ENCODE peak calls at places on chromosomes 5 and 9, in eight cellular contexts. I, R, O, T, Q, U, K and S are unnamed samples. For H3K36me3, the result is how much of the 10 kb centered on the place peaks cover.

GRCh38 chr5:11815916-11816315 is 88.3 kb downstream of the CTNND2 start:
- DNase-seq in I (no peak), R (no peak), O (no peak), T (no peak), Q (no peak), U (no peak), K (no peak), S (no peak)

GRCh38 chr9:136847827-136848392 is 1.3 kb upstream of the PHPT1 start:
- DNase-seq in I (peak), R (peak), O (peak), T (peak), Q (peak), U (peak), K (peak), S (peak)

GRCh38 chr9:18610956-18611355 is 137.0 kb downstream of the ADAMTSL1 start:
- DNase-seq in I (no peak), R (no peak), O (no peak), T (no peak), Q (no peak), U (no peak), K (no peak), S (no peak)

GRCh38 chr9:137580209-137580957 is 1.7 kb upstream of the DPH7 start:
- DNase-seq in I (no peak), R (no peak), O (no peak), T (no peak), Q (no peak), U (no peak), K (no peak), S (no peak)

GRCh38 chr5:163509288-163510040 is 4.0 kb downstream of the MAT2B start:
- DNase-seq in I (peak), R (no peak), O (no peak), T (no peak), Q (peak), U (peak), K (no peak), S (peak)

GRCh38 chr9:121809356-121810050 is 158.1 kb downstream of the DAB2IP start:
- DNase-seq in I (no peak), R (no peak), O (no peak), T (no peak), Q (no peak), U (no peak), K (no peak), S (no peak)

GRCh38 chr5:40089269-40089668 is 590.4 kb upstream of the PTGER4 start:
- DNase-seq in I (no peak), R (no peak), O (no peak), T (no peak), Q (no peak), U (peak), K (no peak), S (no peak)

GRCh38 chr9:84170521-84171141 is 169.9 kb downstream of the SLC28A3 start:
- DNase-seq in I (peak), R (peak), O (peak), T (peak), Q (peak), U (peak), K (no peak), S (peak)

GRCh38 chr5:163978897-163979296 is 473.5 kb downstream of the MAT2B start:
- DNase-seq in I (no peak), R (no peak), O (no peak), T (no peak), Q (no peak), U (peak), K (no peak), S (no peak)

GRCh38 chr9:92977279-92977678 is 30.0 kb downstream of the FGD3 start:
- DNase-seq in I (no peak), R (no peak), O (no peak), T (no peak), Q (no peak), U (no peak), K (no peak), S (no peak)

GRCh38 chr9:115413766-115414382 is 295.9 kb upstream of the TNC start:
- DNase-seq in I (no peak), R (no peak), O (no peak), T (no peak), Q (no peak), U (no peak), K (no peak), S (no peak)

GRCh38 chr9:119509291-119509905 is 140.2 kb upstream of the BRINP1 start:
- DNase-seq in I (no peak), R (no peak), O (no peak), T (no peak), Q (no peak), U (no peak), K (no peak), S (no peak)

GRCh38 chr9:86413966-86414880 is 60.0 kb upstream of the TUT7 start:
- DNase-seq in I (no peak), R (peak), O (no peak), T (no peak), Q (no peak), U (peak), K (no peak), S (no peak)

GRCh38 chr5:1703352-1704050 is 96.1 kb downstream of the MRPL36 start:
- DNase-seq in I (no peak), R (no peak), O (no peak), T (no peak), Q (no peak), U (no peak), K (no peak), S (no peak)

GRCh38 chr9:105053209-105053652 is 125.3 kb upstream of the ABCA1 start:
- DNase-seq in I (no peak), R (no peak), O (no peak), T (no peak), Q (no peak), U (peak), K (peak), S (peak)

GRCh38 chr9:105449081-105449480 is 1.2 kb downstream of the FSD1L start:
- DNase-seq in I (no peak), R (no peak), O (no peak), T (no peak), Q (no peak), U (no peak), K (no peak), S (no peak)

GRCh38 chr5:89300426-89300970 is 417.5 kb upstream of the MEF2C start:
- DNase-seq in I (no peak), R (no peak), O (no peak), T (no peak), Q (no peak), U (no peak), K (no peak), S (no peak)

GRCh38 chr9:116387934-116388714 is 234.5 kb downstream of the PAPPA start:
- DNase-seq in I (no peak), R (no peak), O (no peak), T (no peak), Q (no peak), U (no peak), K (no peak), S (no peak)

GRCh38 chr9:71911908-71912325 is 478 bp downstream of the C9orf85 start:
- DNase-seq in I (no peak), R (peak), O (no peak), T (no peak), Q (peak), U (no peak), K (no peak), S (no peak)

GRCh38 chr5:98769256-98770157 is 4.0 kb upstream of the RGMB start:
- DNase-seq in I (peak), R (peak), O (peak), T (peak), Q (peak), U (no peak), K (no peak), S (peak)

GRCh38 chr9:70408393-70409040 is 5.9 kb downstream of the KLF9 start:
- DNase-seq in I (no peak), R (no peak), O (peak), T (no peak), Q (no peak), U (no peak), K (no peak), S (no peak)

GRCh38 chr9:21746550-21746949 is 55.9 kb upstream of the MTAP start:
- DNase-seq in I (no peak), R (no peak), O (no peak), T (no peak), Q (no peak), U (no peak), K (no peak), S (no peak)

GRCh38 chr9:5326893-5327548 is 12.7 kb downstream of the RLN1 start:
- DNase-seq in I (no peak), R (no peak), O (no peak), T (no peak), Q (peak), U (peak), K (no peak), S (no peak)

GRCh38 chr5:160851481-160851880 is 530 bp downstream of the ATP10B start:
- DNase-seq in I (no peak), R (no peak), O (no peak), T (no peak), Q (no peak), U (no peak), K (no peak), S (no peak)

GRCh38 chr9:106218854-106219253 is 524.5 kb downstream of the TMEM38B start:
- DNase-seq in I (no peak), R (no peak), O (no peak), T (no peak), Q (no peak), U (no peak), K (no peak), S (no peak)

GRCh38 chr5:163436515-163436914 is 880 bp upstream of the CCNG1 start:
- DNase-seq in I (no peak), R (no peak), O (no peak), T (no peak), Q (no peak), U (peak), K (no peak), S (no peak)

GRCh38 chr9:33818832-33819500 is 2.0 kb downstream of the UBE2R2 start:
- DNase-seq in I (no peak), R (peak), O (no peak), T (no peak), Q (no peak), U (no peak), K (no peak), S (no peak)

GRCh38 chr5:16740046-16740445 is 123.2 kb upstream of the RETREG1 start:
- DNase-seq in I (no peak), R (no peak), O (no peak), T (no peak), Q (no peak), U (no peak), K (no peak), S (no peak)

GRCh38 chr9:90046317-90046861 is 441.6 kb downstream of the GADD45G start:
- DNase-seq in I (no peak), R (no peak), O (no peak), T (no peak), Q (no peak), U (no peak), K (no peak), S (no peak)

GRCh38 chr9:88396836-88397577 is 8.8 kb downstream of the SPIN1 start:
- DNase-seq in I (no peak), R (no peak), O (no peak), T (no peak), Q (no peak), U (no peak), K (no peak), S (no peak)

GRCh38 chr5:173065155-173065554 is 9.0 kb downstream of the CREBRF start:
- DNase-seq in I (no peak), R (no peak), O (no peak), T (no peak), Q (no peak), U (no peak), K (no peak), S (no peak)

GRCh38 chr5:2749514-2750025 is 1.9 kb downstream of the IRX2 start:
- DNase-seq in I (no peak), R (no peak), O (no peak), T (no peak), Q (no peak), U (no peak), K (no peak), S (no peak)

GRCh38 chr5:2748841-2749513 is 2.5 kb downstream of the IRX2 start:
- DNase-seq in I (no peak), R (no peak), O (no peak), T (no peak), Q (no peak), U (no peak), K (no peak), S (no peak)

GRCh38 chr5:2746642-2747041 is 4.8 kb downstream of the IRX2 start:
- DNase-seq in I (no peak), R (no peak), O (no peak), T (no peak), Q (no peak), U (no peak), K (no peak), S (no peak)

GRCh38 chr5:2747372-2748179 is 3.9 kb downstream of the IRX2 start:
- DNase-seq in I (no peak), R (no peak), O (no peak), T (no peak), Q (no peak), U (no peak), K (no peak), S (no peak)

GRCh38 chr5:2748180-2748840 is 3.2 kb downstream of the IRX2 start:
- DNase-seq in I (no peak), R (no peak), O (no peak), T (no peak), Q (no peak), U (no peak), K (no peak), S (no peak)
- H3K4me3 ChIP-seq in I (no peak), R (no peak), O (no peak), T (no peak), Q (peak), U (no peak), K (no peak), S (no peak)

DNA sequence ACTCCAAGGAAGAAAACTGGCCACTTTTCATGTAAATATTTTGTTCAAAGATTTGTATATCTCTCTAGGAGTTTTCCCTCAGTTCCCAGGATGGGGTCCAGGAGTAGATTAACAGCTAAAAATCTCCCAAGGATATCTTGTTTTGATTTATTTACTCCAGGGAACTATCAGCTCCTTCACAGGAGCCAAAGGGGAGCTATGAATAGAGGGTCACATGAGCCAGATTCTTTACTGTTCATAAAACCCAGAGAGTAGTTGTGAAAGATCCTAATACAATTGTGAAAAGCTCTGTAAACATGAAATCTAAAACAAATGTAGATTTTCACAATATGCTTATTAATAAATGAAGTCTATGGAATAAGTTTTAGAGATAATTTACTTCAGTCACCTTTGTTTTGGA is 16.9 kb downstream of the DIMT1 start:
- DNase-seq in I (no peak), R (no peak), O (no peak), T (no peak), Q (no peak), U (no peak), K (no peak), S (no peak)
- H3K36me3 ChIP-seq in I (under half), R (half or more), O (under half), T (under half), Q (under half), U (half or more), K (under half), S (under half)

GRCh38 chr5:157434096-157434495 is 25.9 kb upstream of the NIPAL4 start:
- DNase-seq in I (no peak), R (no peak), O (no peak), T (no peak), Q (no peak), U (no peak), K (no peak), S (no peak)

DNA sequence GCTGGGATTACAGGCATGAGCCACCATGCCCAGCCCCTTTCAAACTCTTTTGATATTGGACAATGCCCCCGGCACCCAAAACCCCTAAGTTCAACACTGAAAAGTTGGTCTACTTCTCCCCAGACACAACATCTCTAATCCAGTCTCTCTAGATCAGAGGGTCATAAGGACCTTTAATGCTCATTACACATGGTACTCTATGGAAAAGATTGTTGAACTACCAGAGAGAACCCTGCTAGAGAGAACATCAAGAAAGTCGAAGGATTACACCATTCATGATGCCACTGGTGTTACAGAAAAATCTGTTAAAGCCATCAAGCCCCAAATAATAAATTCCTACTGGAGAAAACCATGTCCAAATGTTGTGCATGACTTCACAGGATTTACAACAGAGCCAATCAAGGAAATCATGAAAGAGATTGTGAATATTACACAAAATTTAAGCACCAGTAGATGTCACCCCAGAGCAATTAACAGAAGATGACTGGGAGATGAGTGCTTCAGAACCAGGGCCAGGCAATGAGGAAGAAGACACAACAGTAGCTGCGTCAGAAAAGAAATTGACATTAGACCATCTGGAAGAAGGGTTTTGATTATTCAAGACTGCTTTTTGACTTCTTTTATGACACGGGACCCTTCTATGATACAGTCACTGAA is 28.3 kb upstream of the NIPAL4 start:
- DNase-seq in I (peak), R (no peak), O (no peak), T (no peak), Q (no peak), U (peak), K (peak), S (peak)
- TF ChIP-seq EP300 in I (no peak), R (no peak), O (no peak), T (no peak), Q (no peak), U (no peak), K (no peak), S (no peak)

DNA sequence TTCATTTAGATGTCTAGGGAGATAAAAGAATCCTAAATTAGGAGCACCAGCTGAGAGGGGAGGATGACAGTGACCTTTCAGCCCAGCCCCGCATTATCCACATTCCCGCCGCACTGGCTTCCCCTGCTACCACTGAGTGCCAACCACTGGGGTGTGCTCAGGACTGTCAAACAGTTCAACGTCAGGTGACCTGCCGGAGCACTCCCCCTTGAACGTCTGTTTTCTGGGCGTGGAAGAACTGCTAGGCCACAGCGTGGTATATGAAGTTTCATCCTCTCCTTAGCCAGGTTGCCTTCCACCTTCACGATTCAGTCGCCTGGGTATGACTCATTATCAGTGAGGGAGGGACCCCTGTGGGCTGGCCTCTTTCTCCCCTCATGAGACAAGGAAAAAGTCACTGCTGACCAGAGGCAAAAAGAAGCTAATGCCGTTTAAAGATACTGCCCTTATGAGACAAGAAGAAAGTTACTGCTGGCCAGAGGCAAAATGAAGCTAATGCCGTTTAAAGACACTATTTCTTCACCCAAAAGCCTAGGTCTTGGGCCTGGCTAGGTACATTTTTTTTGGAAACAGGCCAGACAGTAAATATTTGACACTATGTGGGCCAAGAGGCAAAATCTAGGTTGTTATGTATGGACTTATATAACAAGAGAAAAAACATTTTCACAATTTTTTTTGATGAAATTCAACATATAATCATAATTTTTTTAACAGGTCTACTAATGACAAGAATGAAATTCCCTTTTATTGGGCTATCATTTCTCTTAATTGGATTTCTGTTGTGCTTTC is 4.6 kb downstream of the NMRK1 start:
- DNase-seq in I (peak), R (no peak), O (no peak), T (no peak), Q (peak), U (peak), K (no peak), S (no peak)
- H3K4me3 ChIP-seq in I (no peak), R (no peak), O (no peak), T (no peak), Q (no peak), U (no peak), K (no peak), S (no peak)

GRCh38 chr9:95937131-95937530 is 61.6 kb downstream of the ERCC6L2 start:
- DNase-seq in I (no peak), R (no peak), O (no peak), T (no peak), Q (no peak), U (no peak), K (no peak), S (no peak)
- H3K36me3 ChIP-seq in I (half or more), R (half or more), O (under half), T (under half), Q (under half), U (under half), K (under half), S (half or more)

DNA sequence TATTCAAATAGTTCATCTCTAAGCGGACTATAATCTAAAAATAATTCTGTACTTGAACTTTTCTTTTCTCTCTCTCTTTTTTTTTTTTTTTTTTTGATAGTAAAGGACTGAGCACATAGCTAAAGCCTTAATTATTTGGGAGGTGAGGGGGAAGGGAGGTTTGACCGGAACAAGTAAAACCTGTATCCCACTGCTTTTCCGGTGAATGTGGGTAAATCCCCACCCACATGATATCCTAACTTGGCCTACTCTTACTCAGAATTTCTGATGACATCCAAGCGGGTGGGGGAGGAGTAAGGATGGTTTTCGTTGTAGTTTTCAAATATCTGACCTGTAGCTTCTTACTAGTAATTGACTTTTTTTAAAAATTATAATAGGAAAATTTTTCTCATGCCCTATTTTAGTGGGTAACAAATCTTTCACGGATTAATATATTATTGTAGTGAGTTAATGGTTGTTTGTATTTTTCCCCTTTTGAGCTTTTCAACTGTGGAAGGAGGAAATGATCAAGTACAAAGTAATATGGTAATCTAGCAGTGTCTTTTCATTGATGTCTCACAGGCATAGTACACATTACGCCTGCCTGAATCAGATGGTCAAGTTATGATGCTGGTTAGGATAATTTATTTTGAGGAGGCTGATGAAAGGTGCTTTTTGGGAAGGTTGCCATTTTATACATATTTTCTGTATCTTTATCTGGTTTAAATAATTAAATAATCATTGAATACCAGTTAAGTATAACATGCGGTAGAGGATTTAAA is 2.2 kb upstream of the ELL2 start:
- DNase-seq in I (no peak), R (no peak), O (no peak), T (no peak), Q (no peak), U (peak), K (no peak), S (no peak)
- TF ChIP-seq EP300 in I (no peak), R (no peak), O (no peak), T (no peak), Q (no peak), U (no peak), K (no peak), S (no peak)